ENCODE peak calls at places on chromosomes 4 and X, in five cellular contexts. J is immature natural killer cell; E is stimulated activated CD4-positive, alpha-beta T cell treated with anti-CD3 and anti-CD28 coated beads, Interleukin-2, amount 100 ng/mL, for 24 hours; H is psoas muscle; G is nephron progenitor cell. K is an unnamed sample.

GRCh38 chrX:153456161-153456560 is 10.3 kb upstream of the TREX2 start:
- DNase-seq in E (no peak), J (no peak), G (no peak), H (peak; percentile 34), K (no peak)

GRCh38 chr4:150082241-150082640 is 4.0 kb downstream of the DCLK2 start:
- DNase-seq in J (no peak), E (no peak), G (no peak), H (no peak), K (peak; percentile 32)

GRCh38 chr4:1777822-1778641 is 15.1 kb upstream of the FGFR3 start:
- DNase-seq in J (no peak), H (no peak), G (peak; percentile 81), E (no peak), K (no peak)

GRCh38 chrX:22310779-22311178 is 38.1 kb downstream of the CBLL2 start:
- DNase-seq in H (no peak), G (no peak), E (no peak), J (no peak), K (no peak)

GRCh38 chr4:140136509-140136908 is 17.5 kb downstream of the MAML3 start:
- DNase-seq in J (no peak), H (no peak), E (no peak), G (no peak), K (no peak)

GRCh38 chrX:43333543-43333942 is 322.6 kb upstream of the MAOA start:
- DNase-seq in J (no peak), H (no peak), G (no peak), E (no peak), K (no peak)

GRCh38 chr4:46491455-46491854 is 101.5 kb upstream of the GABRA2 start:
- DNase-seq in E (no peak), G (no peak), H (no peak), J (no peak), K (no peak)

GRCh38 chrX:37287741-37288424 is 61.3 kb upstream of the PRRG1 start:
- DNase-seq in H (no peak), J (no peak), E (no peak), G (no peak), K (no peak)

GRCh38 chr4:187550256-187550950 is 445.2 kb upstream of the ZFP42 start:
- DNase-seq in J (no peak), E (no peak), H (no peak), G (no peak), K (no peak)

GRCh38 chrX:30643313-30643821 is 9.9 kb upstream of the GK start:
- DNase-seq in H (no peak), E (no peak), G (no peak), J (no peak), K (no peak)

GRCh38 chr4:105457997-105458396 is 15.9 kb downstream of the PPA2 start:
- DNase-seq in J (no peak), H (no peak), E (no peak), G (no peak), K (no peak)

GRCh38 chr4:53902786-53903185 is 161.6 kb downstream of the CHIC2 start:
- DNase-seq in H (no peak), E (no peak), J (no peak), G (no peak), K (no peak)

GRCh38 chrX:28124416-28124815 is 143.2 kb upstream of the DCAF8L1 start:
- DNase-seq in E (no peak), G (no peak), H (no peak), J (no peak), K (no peak)

GRCh38 chr4:73589887-73590801 is 30.1 kb downstream of the RASSF6 start:
- DNase-seq in E (no peak), H (no peak), J (no peak), G (no peak), K (peak; percentile 21)

GRCh38 chrX:102841706-102842003 is 95.4 kb upstream of the RAB40AL start:
- DNase-seq in E (no peak), H (no peak), G (no peak), J (no peak), K (no peak)

GRCh38 chr4:107854326-107855030 is 29.7 kb downstream of the SGMS2 start:
- DNase-seq in J (no peak), H (no peak), E (no peak), G (no peak), K (no peak)

GRCh38 chr4:85617202-85617601 is 142.3 kb downstream of the ARHGAP24 start:
- DNase-seq in H (no peak), G (no peak), J (no peak), E (no peak), K (no peak)

GRCh38 chrX:121256653-121257052 is 209.2 kb downstream of the GLUD2 start:
- DNase-seq in G (no peak), J (no peak), E (no peak), H (no peak), K (no peak)

GRCh38 chr4:115491686-115492085 is 378.3 kb upstream of the NDST4 start:
- DNase-seq in H (no peak), E (no peak), J (no peak), G (no peak), K (no peak)

GRCh38 chr4:166527500-166527899 is 654.5 kb downstream of the TLL1 start:
- DNase-seq in G (no peak), H (no peak), E (no peak), J (no peak), K (no peak)

GRCh38 chrX:151397741-151398070 is 700 bp downstream of the VMA21 start:
- DNase-seq in G (no peak), H (no peak), J (no peak), E (no peak), K (no peak)

GRCh38 chr4:102217775-102218174 is 127.5 kb downstream of the SLC39A8 start:
- DNase-seq in G (no peak), E (no peak), H (no peak), J (no peak), K (no peak)

GRCh38 chr4:140176735-140177134 is 22.8 kb upstream of the MAML3 start:
- DNase-seq in E (no peak), G (no peak), H (no peak), J (no peak), K (no peak)

GRCh38 chrX:15530318-15530717 is 29.7 kb downstream of the BMX start:
- DNase-seq in H (no peak), G (no peak), E (no peak), J (no peak), K (no peak)

GRCh38 chrX:154096140-154097002 is 1.1 kb downstream of the MECP2 start:
- DNase-seq in E (peak; percentile 14), H (peak; percentile 19), G (no peak), J (peak; percentile 35), K (no peak)

GRCh38 chr4:32485976-32486375 is 1765.8 kb downstream of the PCDH7 start:
- DNase-seq in H (no peak), E (no peak), J (no peak), G (no peak), K (peak; percentile 10)

GRCh38 chr4:110163327-110164070 is 34.9 kb downstream of the ELOVL6 start:
- DNase-seq in E (no peak), G (no peak), J (no peak), H (no peak), K (no peak)

GRCh38 chr4:123564758-123565346 is 168.3 kb downstream of the SPRY1 start:
- DNase-seq in J (peak; percentile 67), G (peak; percentile 16), H (no peak), E (peak; percentile 24), K (peak; percentile 53)

GRCh38 chr4:119735136-119735770 is 106.6 kb upstream of the PDE5A start:
- DNase-seq in J (no peak), G (no peak), E (no peak), H (no peak), K (no peak)

GRCh38 chr4:144202091-144202490 is 61.6 kb upstream of the GYPA start:
- DNase-seq in H (no peak), E (no peak), J (no peak), G (no peak), K (no peak)

GRCh38 chrX:108261541-108262218 is 170.1 kb downstream of the ATG4A start:
- DNase-seq in E (no peak), H (no peak), G (no peak), J (no peak), K (no peak)

GRCh38 chr4:54971474-54971950 is 153.9 kb downstream of the KDR start:
- DNase-seq in G (peak; percentile 27), H (no peak), E (no peak), J (peak; percentile 19), K (peak; percentile 6)

GRCh38 chr4:126395661-126396060 is 1080.9 kb downstream of the FAT4 start:
- DNase-seq in E (no peak), G (no peak), J (no peak), H (no peak), K (no peak)

GRCh38 chrX:17861496-17862011 is 456 bp upstream of the RAI2 start:
- DNase-seq in H (no peak), E (no peak), G (no peak), J (no peak), K (no peak)

GRCh38 chr4:151475338-151475737 is 66.4 kb downstream of the FHIP1A start:
- DNase-seq in H (no peak), J (no peak), G (no peak), E (no peak), K (no peak)

GRCh38 chr4:165537028-165537648 is 158.3 kb downstream of the CPE start:
- DNase-seq in E (no peak), G (peak; percentile 17), J (peak; percentile 14), H (no peak), K (peak; percentile 39)

GRCh38 chr4:4859010-4859798 is at the start of gene MSX1:
- DNase-seq in G (peak; percentile 94), J (peak; percentile 47), E (peak; percentile 73), H (peak; percentile 89), K (peak; percentile 70)

GRCh38 chr4:112813790-112814189 is 176.8 kb downstream of the LARP7 start:
- DNase-seq in E (no peak), J (no peak), H (no peak), G (no peak), K (no peak)

GRCh38 chr4:15778191-15778741 is at the start of gene CD38:
- DNase-seq in J (peak; percentile 69), H (peak; percentile 33), G (peak; percentile 47), E (peak; percentile 54), K (no peak)

K was measured in NCI-H345.